ENCODE peak calls at places on chromosomes 3 and 15, in six cellular contexts. One of them, this sample, is unnamed. For H3K27me3, the result is how much of the 10 kb centered on the place peaks cover.

GRCh38 chr3:117149577-117149976 is 440.0 kb downstream of the TUSC7 start:
- DNase-seq in HCT116: no peak
- DNase-seq in right lobe of liver: no peak
- DNase-seq in keratinocyte: no peak
- DNase-seq in testis: no peak
- DNase-seq in WERI-Rb-1: no peak
- DNase-seq in this sample: no peak

GRCh38 chr15:64842986-64843561 is 1.4 kb downstream of the PLEKHO2 start:
- DNase-seq in HCT116: no peak
- DNase-seq in right lobe of liver: no peak
- DNase-seq in keratinocyte: no peak
- DNase-seq in testis: no peak
- DNase-seq in WERI-Rb-1: peak
- DNase-seq in this sample: no peak

GRCh38 chr15:58462547-58462946 is 30.8 kb downstream of the LIPC start:
- DNase-seq in HCT116: no peak
- DNase-seq in right lobe of liver: no peak
- DNase-seq in keratinocyte: no peak
- DNase-seq in testis: no peak
- DNase-seq in WERI-Rb-1: peak
- DNase-seq in this sample: no peak

GRCh38 chr3:46293991-46294833 is 52.0 kb downstream of the CCR3 start:
- DNase-seq in HCT116: no peak
- DNase-seq in right lobe of liver: no peak
- DNase-seq in keratinocyte: no peak
- DNase-seq in testis: no peak
- DNase-seq in WERI-Rb-1: no peak
- DNase-seq in this sample: no peak

GRCh38 chr3:4852780-4853748 is 126.2 kb upstream of the BHLHE40 start:
- DNase-seq in HCT116: no peak
- DNase-seq in right lobe of liver: no peak
- DNase-seq in keratinocyte: no peak
- DNase-seq in testis: no peak
- DNase-seq in WERI-Rb-1: no peak
- DNase-seq in this sample: no peak

GRCh38 chr3:189999718-190000117 is 121.0 kb downstream of the P3H2 start:
- DNase-seq in HCT116: no peak
- DNase-seq in right lobe of liver: no peak
- DNase-seq in keratinocyte: no peak
- DNase-seq in testis: no peak
- DNase-seq in WERI-Rb-1: no peak
- DNase-seq in this sample: no peak

GRCh38 chr3:130850044-130850797 is 43.7 kb upstream of the ATP2C1 start:
- DNase-seq in HCT116: no peak
- DNase-seq in right lobe of liver: no peak
- DNase-seq in keratinocyte: peak
- DNase-seq in testis: peak
- DNase-seq in WERI-Rb-1: no peak
- DNase-seq in this sample: peak

GRCh38 chr3:194042947-194043346 is 93.0 kb upstream of the HES1 start:
- DNase-seq in HCT116: no peak
- DNase-seq in right lobe of liver: no peak
- DNase-seq in keratinocyte: no peak
- DNase-seq in testis: no peak
- DNase-seq in WERI-Rb-1: no peak
- DNase-seq in this sample: peak

GRCh38 chr3:34070831-34071230 is 272.4 kb downstream of the PDCD6IP start:
- DNase-seq in HCT116: no peak
- DNase-seq in right lobe of liver: no peak
- DNase-seq in keratinocyte: no peak
- DNase-seq in testis: no peak
- DNase-seq in WERI-Rb-1: no peak
- DNase-seq in this sample: no peak

GRCh38 chr3:171419457-171419856 is 40.7 kb downstream of the TNIK start:
- DNase-seq in HCT116: no peak
- DNase-seq in right lobe of liver: no peak
- DNase-seq in keratinocyte: no peak
- DNase-seq in testis: peak
- DNase-seq in WERI-Rb-1: no peak
- DNase-seq in this sample: no peak

GRCh38 chr3:141959921-141960554 is 83.6 kb downstream of the ATP1B3 start:
- DNase-seq in HCT116: peak
- DNase-seq in right lobe of liver: no peak
- DNase-seq in keratinocyte: no peak
- DNase-seq in testis: no peak
- DNase-seq in WERI-Rb-1: no peak
- DNase-seq in this sample: no peak

GRCh38 chr3:37456270-37456708 is 281.9 kb upstream of the LRRFIP2 start:
- DNase-seq in HCT116: no peak
- DNase-seq in right lobe of liver: peak
- DNase-seq in keratinocyte: no peak
- DNase-seq in testis: peak
- DNase-seq in WERI-Rb-1: no peak
- DNase-seq in this sample: no peak

GRCh38 chr3:86229086-86229774 is 761.7 kb downstream of the VGLL3 start:
- DNase-seq in HCT116: no peak
- DNase-seq in right lobe of liver: no peak
- DNase-seq in keratinocyte: no peak
- DNase-seq in testis: no peak
- DNase-seq in WERI-Rb-1: no peak
- DNase-seq in this sample: no peak

GRCh38 chr3:180534828-180535227 is 67.1 kb upstream of the TTC14 start:
- DNase-seq in HCT116: no peak
- DNase-seq in right lobe of liver: no peak
- DNase-seq in keratinocyte: no peak
- DNase-seq in testis: no peak
- DNase-seq in WERI-Rb-1: no peak
- DNase-seq in this sample: no peak

GRCh38 chr3:188683032-188683491 is 488.7 kb upstream of the TPRG1 start:
- DNase-seq in HCT116: no peak
- DNase-seq in right lobe of liver: no peak
- DNase-seq in keratinocyte: no peak
- DNase-seq in testis: no peak
- DNase-seq in WERI-Rb-1: no peak
- DNase-seq in this sample: peak

GRCh38 chr3:141779667-141780066 is 16.5 kb downstream of the GRK7 start:
- DNase-seq in HCT116: no peak
- DNase-seq in right lobe of liver: no peak
- DNase-seq in keratinocyte: no peak
- DNase-seq in testis: no peak
- DNase-seq in WERI-Rb-1: no peak
- DNase-seq in this sample: no peak

GRCh38 chr15:101684384-101684783 is 32.2 kb upstream of the TM2D3 start:
- DNase-seq in HCT116: no peak
- DNase-seq in right lobe of liver: no peak
- DNase-seq in keratinocyte: peak
- DNase-seq in testis: no peak
- DNase-seq in WERI-Rb-1: no peak
- DNase-seq in this sample: peak

GRCh38 chr15:85142324-85142723 is 160.7 kb downstream of the PDE8A start:
- DNase-seq in HCT116: peak
- DNase-seq in right lobe of liver: no peak
- DNase-seq in keratinocyte: no peak
- DNase-seq in testis: no peak
- DNase-seq in WERI-Rb-1: no peak
- DNase-seq in this sample: peak

GRCh38 chr15:80567721-80568157 is 127.4 kb upstream of the ABHD17C start:
- DNase-seq in HCT116: peak
- DNase-seq in right lobe of liver: peak
- DNase-seq in keratinocyte: peak
- DNase-seq in testis: peak
- DNase-seq in WERI-Rb-1: peak
- DNase-seq in this sample: peak

GRCh38 chr15:44738340-44738984 is 2.1 kb downstream of the TRIM69 start:
- DNase-seq in HCT116: peak
- DNase-seq in right lobe of liver: no peak
- DNase-seq in keratinocyte: no peak
- DNase-seq in testis: no peak
- DNase-seq in WERI-Rb-1: no peak
- DNase-seq in this sample: no peak

GRCh38 chr3:45646051-45646585 is 43.1 kb upstream of the SACM1L start:
- DNase-seq in HCT116: no peak
- DNase-seq in right lobe of liver: no peak
- DNase-seq in keratinocyte: no peak
- DNase-seq in testis: peak
- DNase-seq in WERI-Rb-1: no peak
- DNase-seq in this sample: no peak

GRCh38 chr15:83092309-83092976 is 15.0 kb upstream of the TM6SF1 start:
- DNase-seq in HCT116: no peak
- DNase-seq in right lobe of liver: no peak
- DNase-seq in keratinocyte: no peak
- DNase-seq in testis: peak
- DNase-seq in WERI-Rb-1: peak
- DNase-seq in this sample: no peak

GRCh38 chr15:58988011-58988785 is 735 bp downstream of the RNF111 start:
- DNase-seq in HCT116: no peak
- DNase-seq in right lobe of liver: peak
- DNase-seq in keratinocyte: no peak
- DNase-seq in testis: peak
- DNase-seq in WERI-Rb-1: peak
- DNase-seq in this sample: no peak

GRCh38 chr3:147393261-147393964 is 12.9 kb downstream of the ZIC4 start:
- DNase-seq in HCT116: no peak
- DNase-seq in right lobe of liver: peak
- DNase-seq in keratinocyte: no peak
- DNase-seq in testis: peak
- DNase-seq in WERI-Rb-1: peak
- DNase-seq in this sample: no peak

GRCh38 chr3:24401090-24401810 is 93.4 kb downstream of the THRB start:
- DNase-seq in HCT116: no peak
- DNase-seq in right lobe of liver: no peak
- DNase-seq in keratinocyte: no peak
- DNase-seq in testis: no peak
- DNase-seq in WERI-Rb-1: no peak
- DNase-seq in this sample: no peak

DNA sequence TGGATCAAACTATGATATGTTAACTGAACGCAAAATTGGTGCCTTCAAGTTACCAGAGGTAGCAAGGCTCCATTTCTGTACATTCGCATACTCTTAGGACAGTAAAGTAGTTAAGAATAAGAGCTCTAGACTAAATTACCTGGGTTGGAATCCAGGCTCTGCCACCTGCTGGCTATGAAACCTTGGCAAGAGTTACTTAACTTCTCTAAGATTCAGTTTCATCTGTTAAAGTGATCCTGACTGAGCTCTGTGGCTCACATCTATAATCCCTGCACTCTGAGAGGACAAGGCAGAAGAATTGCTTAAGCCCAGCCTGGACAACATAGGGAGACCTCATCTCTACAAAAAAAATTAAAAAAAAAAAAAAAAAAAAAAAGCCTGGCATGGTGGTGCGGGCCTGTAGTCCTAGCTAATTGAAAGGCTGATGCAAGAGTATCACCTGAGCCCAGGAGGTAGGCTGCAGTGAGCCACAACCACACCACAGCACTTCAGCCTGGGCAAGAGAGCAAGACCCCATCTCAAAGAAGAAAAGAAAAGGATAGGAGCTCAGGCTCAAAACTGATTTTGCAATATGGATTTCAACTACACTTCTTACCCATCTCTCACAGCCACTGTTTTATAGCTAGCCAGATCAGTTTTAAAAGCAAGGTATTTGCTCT is 21.3 kb downstream of the GSK3B start:
- DNase-seq in HCT116: no peak
- DNase-seq in right lobe of liver: no peak
- DNase-seq in keratinocyte: no peak
- DNase-seq in testis: no peak
- DNase-seq in WERI-Rb-1: peak
- DNase-seq in this sample: no peak
- TF ChIP-seq CTCF in HCT116: no peak
- TF ChIP-seq CTCF in right lobe of liver: no peak
- TF ChIP-seq CTCF in keratinocyte: no peak
- TF ChIP-seq CTCF in testis: no peak
- TF ChIP-seq CTCF in WERI-Rb-1: peak
- TF ChIP-seq CTCF in this sample: peak

DNA sequence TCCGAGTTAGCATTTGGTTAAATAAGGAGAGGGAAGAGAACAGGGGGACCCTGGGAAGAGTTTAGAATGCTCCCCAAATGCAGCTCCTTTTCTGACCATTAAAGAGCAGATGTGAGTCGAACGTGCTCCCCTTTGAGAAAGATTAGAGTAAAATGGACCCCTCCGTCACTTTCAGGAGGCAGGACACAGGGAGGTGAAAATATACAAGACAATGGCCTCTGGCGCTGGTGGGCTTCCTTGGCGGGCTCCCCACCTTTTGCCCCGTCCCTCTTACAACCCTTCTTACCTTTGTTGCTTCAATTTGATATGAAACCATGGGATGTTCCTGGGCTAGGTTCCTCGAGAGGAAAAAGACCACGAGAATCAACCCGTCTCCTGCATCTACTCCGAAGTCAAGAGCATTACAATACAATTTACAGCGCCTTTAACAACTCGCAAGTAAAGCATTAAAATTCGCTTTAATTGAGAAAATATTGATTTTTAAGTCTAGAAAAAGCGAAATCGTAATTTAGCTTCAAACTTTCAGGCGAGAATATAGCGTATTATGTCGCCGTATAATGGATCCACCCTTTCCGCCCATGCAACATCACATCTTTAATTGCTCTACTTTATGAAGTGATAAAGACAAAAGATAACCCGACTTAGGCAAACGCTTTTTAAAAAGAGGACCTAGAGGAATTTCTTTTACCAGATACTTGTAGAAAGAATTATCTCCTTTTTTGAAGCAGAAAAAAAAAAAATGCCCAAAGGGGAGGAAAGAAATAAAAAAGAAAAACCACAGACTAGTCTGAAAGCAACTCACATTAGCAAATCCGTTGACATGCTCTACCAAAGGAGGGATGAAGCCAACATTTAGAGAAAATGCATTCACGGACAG is 214.0 kb downstream of the MEIS2 start:
- DNase-seq in HCT116: no peak
- DNase-seq in right lobe of liver: no peak
- DNase-seq in keratinocyte: no peak
- DNase-seq in testis: no peak
- DNase-seq in WERI-Rb-1: no peak
- DNase-seq in this sample: no peak
- H3K27me3 ChIP-seq in HCT116: under half
- H3K27me3 ChIP-seq in right lobe of liver: under half
- H3K27me3 ChIP-seq in keratinocyte: half or more
- H3K27me3 ChIP-seq in testis: under half
- H3K27me3 ChIP-seq in WERI-Rb-1: under half
- H3K27me3 ChIP-seq in this sample: half or more

GRCh38 chr3:157030712-157031111 is 129.2 kb downstream of the CCNL1 start:
- DNase-seq in HCT116: no peak
- DNase-seq in right lobe of liver: no peak
- DNase-seq in keratinocyte: peak
- DNase-seq in testis: no peak
- DNase-seq in WERI-Rb-1: no peak
- DNase-seq in this sample: no peak
- TF ChIP-seq CTCF in HCT116: no peak
- TF ChIP-seq CTCF in right lobe of liver: no peak
- TF ChIP-seq CTCF in keratinocyte: no peak
- TF ChIP-seq CTCF in testis: no peak
- TF ChIP-seq CTCF in WERI-Rb-1: no peak
- TF ChIP-seq CTCF in this sample: no peak

DNA sequence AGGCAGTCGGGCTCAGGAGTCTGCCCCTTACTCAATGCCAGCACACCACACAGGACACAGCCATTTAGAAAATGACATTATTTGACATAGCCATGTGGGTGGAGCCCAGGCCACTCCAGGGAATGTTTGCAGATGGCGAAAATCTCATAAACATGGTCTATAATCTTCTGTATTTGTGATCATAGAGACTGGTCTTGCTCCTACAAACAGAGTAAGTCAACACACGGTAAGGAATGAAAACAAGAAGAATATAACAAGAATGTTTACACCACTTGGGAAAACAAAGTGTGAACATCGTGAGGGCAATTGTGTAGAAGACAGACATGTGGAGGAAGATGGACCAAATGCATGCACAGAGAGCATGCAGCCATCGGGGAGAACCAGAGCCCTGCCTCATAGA is 68.2 kb downstream of the SEMA5B start:
- DNase-seq in HCT116: no peak
- DNase-seq in right lobe of liver: no peak
- DNase-seq in keratinocyte: no peak
- DNase-seq in testis: no peak
- DNase-seq in WERI-Rb-1: no peak
- DNase-seq in this sample: no peak
- H3K27me3 ChIP-seq in HCT116: under half
- H3K27me3 ChIP-seq in right lobe of liver: under half
- H3K27me3 ChIP-seq in keratinocyte: under half
- H3K27me3 ChIP-seq in testis: under half
- H3K27me3 ChIP-seq in WERI-Rb-1: under half
- H3K27me3 ChIP-seq in this sample: under half

This sample was measured in kidney epithelial cell.